ENCODE peak calls at places on chromosomes 6 and 20, in five cellular contexts. R, U, P, O and E are unnamed samples.

GRCh38 chr6:156914171-156914570 is 137.0 kb downstream of the ARID1B start:
- DNase-seq in O (no peak), U (no peak), R (no peak), P (no peak), E (no peak)

GRCh38 chr6:139313229-139313628 is 21.4 kb upstream of the TXLNB start:
- DNase-seq in U (no peak), O (no peak), P (no peak), R (no peak), E (no peak)

GRCh38 chr6:25014806-25015560 is 79.2 kb upstream of the RIPOR2 start:
- DNase-seq in U (peak; percentile 51), R (no peak), O (no peak), P (no peak), E (peak; percentile 36)

GRCh38 chr6:13767121-13767794 is 47.1 kb downstream of the MCUR1 start:
- DNase-seq in O (peak; percentile 38), R (peak; percentile 62), U (peak; percentile 53), P (no peak), E (peak; percentile 52)

GRCh38 chr20:63318391-63319163 is 25.6 kb downstream of the COL20A1 start:
- DNase-seq in U (no peak), O (no peak), P (no peak), R (no peak), E (no peak)

GRCh38 chr6:25635886-25636317 is 16.1 kb upstream of the SCGN start:
- DNase-seq in U (no peak), R (no peak), P (no peak), O (no peak), E (no peak)

GRCh38 chr6:111220383-111221031 is 133.2 kb downstream of the SLC16A10 start:
- DNase-seq in O (no peak), U (no peak), P (no peak), R (no peak), E (no peak)

GRCh38 chr6:152746172-152746553 is 4.4 kb upstream of the VIP start:
- DNase-seq in R (no peak), O (no peak), U (peak; percentile 56), P (peak; percentile 95), E (no peak)

GRCh38 chr20:46128310-46129151 is 10.4 kb downstream of the CD40 start:
- DNase-seq in R (peak; percentile 19), O (peak; percentile 38), P (no peak), U (peak; percentile 37), E (peak; percentile 47)

GRCh38 chr6:124995645-124996325 is 33.5 kb downstream of the RNF217 start:
- DNase-seq in U (no peak), R (no peak), P (peak; percentile 82), O (no peak), E (no peak)

GRCh38 chr6:79302341-79302740 is 67.9 kb upstream of the HMGN3 start:
- DNase-seq in O (no peak), P (peak; percentile 89), U (no peak), R (no peak), E (no peak)

GRCh38 chr6:14129572-14129971 is 12.0 kb downstream of the CD83 start:
- DNase-seq in R (no peak), U (peak; percentile 64), P (peak; percentile 71), O (peak; percentile 40), E (peak; percentile 61)

GRCh38 chr20:19784511-19785172 is 26.6 kb downstream of the RIN2 start:
- DNase-seq in O (peak; percentile 44), P (peak; percentile 91), U (peak; percentile 84), R (peak; percentile 21), E (peak; percentile 63)

GRCh38 chr6:149168968-149169367 is 148.5 kb upstream of the TAB2 start:
- DNase-seq in P (no peak), R (no peak), U (no peak), O (no peak), E (no peak)